ENCODE peak calls at places on chromosomes 4 and X, in four cellular contexts. One of them, this sample, is unnamed.

GRCh38 chr4:59570850-59571476 is 1629.2 kb upstream of the ADGRL3 start:
- DNase-seq in NCI-H510A treated with DMSO at 0.1 percent for 48 hours: peak; percentile 36
- DNase-seq in hippocampal formation: no peak
- DNase-seq in adipocyte: no peak
- DNase-seq in this sample: no peak

GRCh38 chrX:10922841-10923240 is 188.3 kb upstream of the HCCS start:
- DNase-seq in adipocyte: no peak
- DNase-seq in NCI-H510A treated with DMSO at 0.1 percent for 48 hours: no peak
- DNase-seq in hippocampal formation: no peak
- DNase-seq in this sample: no peak

GRCh38 chr4:85084371-85085170 is 118.1 kb upstream of the WDFY3 start:
- DNase-seq in hippocampal formation: peak; percentile 68
- DNase-seq in adipocyte: peak; percentile 90
- DNase-seq in NCI-H510A treated with DMSO at 0.1 percent for 48 hours: peak; percentile 42
- DNase-seq in this sample: peak; percentile 74

GRCh38 chr4:184096561-184097239 is 121.0 kb downstream of the ENPP6 start:
- DNase-seq in NCI-H510A treated with DMSO at 0.1 percent for 48 hours: no peak
- DNase-seq in hippocampal formation: no peak
- DNase-seq in adipocyte: peak; percentile 56
- DNase-seq in this sample: no peak

GRCh38 chr4:6963139-6963611 is 53.5 kb downstream of the TBC1D14 start:
- DNase-seq in hippocampal formation: no peak
- DNase-seq in adipocyte: no peak
- DNase-seq in NCI-H510A treated with DMSO at 0.1 percent for 48 hours: no peak
- DNase-seq in this sample: no peak

GRCh38 chr4:4637710-4638109 is 95.9 kb upstream of the STX18 start:
- DNase-seq in hippocampal formation: no peak
- DNase-seq in adipocyte: no peak
- DNase-seq in NCI-H510A treated with DMSO at 0.1 percent for 48 hours: no peak
- DNase-seq in this sample: no peak

GRCh38 chr4:130747842-130748241 is 1651.9 kb downstream of the C4orf33 start:
- DNase-seq in NCI-H510A treated with DMSO at 0.1 percent for 48 hours: peak; percentile 0
- DNase-seq in hippocampal formation: no peak
- DNase-seq in adipocyte: peak; percentile 70
- DNase-seq in this sample: no peak

GRCh38 chr4:122313001-122313400 is 65.8 kb upstream of the ADAD1 start:
- DNase-seq in hippocampal formation: no peak
- DNase-seq in NCI-H510A treated with DMSO at 0.1 percent for 48 hours: no peak
- DNase-seq in adipocyte: no peak
- DNase-seq in this sample: no peak

GRCh38 chr4:6728320-6729029 is 12.5 kb downstream of the BLOC1S4 start:
- DNase-seq in NCI-H510A treated with DMSO at 0.1 percent for 48 hours: no peak
- DNase-seq in hippocampal formation: no peak
- DNase-seq in adipocyte: no peak
- DNase-seq in this sample: no peak

GRCh38 chrX:46545111-46546005 is at the start of gene ZNF674:
- DNase-seq in hippocampal formation: peak; percentile 64
- DNase-seq in adipocyte: peak; percentile 95
- DNase-seq in NCI-H510A treated with DMSO at 0.1 percent for 48 hours: peak; percentile 75
- DNase-seq in this sample: peak; percentile 88

GRCh38 chrX:28022371-28022770 is 41.1 kb upstream of the DCAF8L1 start:
- DNase-seq in hippocampal formation: no peak
- DNase-seq in NCI-H510A treated with DMSO at 0.1 percent for 48 hours: no peak
- DNase-seq in adipocyte: no peak
- DNase-seq in this sample: no peak

GRCh38 chr4:1096841-1097240 is 16.5 kb downstream of the RNF212 start:
- DNase-seq in adipocyte: no peak
- DNase-seq in hippocampal formation: no peak
- DNase-seq in NCI-H510A treated with DMSO at 0.1 percent for 48 hours: no peak
- DNase-seq in this sample: no peak

GRCh38 chrX:149871940-149872339 is 9.0 kb upstream of the MAGEA8 start:
- DNase-seq in hippocampal formation: no peak
- DNase-seq in NCI-H510A treated with DMSO at 0.1 percent for 48 hours: no peak
- DNase-seq in adipocyte: no peak
- DNase-seq in this sample: peak; percentile 45

GRCh38 chr4:123667496-123667895 is 270.9 kb downstream of the SPRY1 start:
- DNase-seq in NCI-H510A treated with DMSO at 0.1 percent for 48 hours: no peak
- DNase-seq in hippocampal formation: no peak
- DNase-seq in adipocyte: no peak
- DNase-seq in this sample: no peak

GRCh38 chr4:40998680-40999358 is 215.5 kb downstream of the APBB2 start:
- DNase-seq in NCI-H510A treated with DMSO at 0.1 percent for 48 hours: no peak
- DNase-seq in adipocyte: no peak
- DNase-seq in hippocampal formation: no peak
- DNase-seq in this sample: no peak

GRCh38 chr4:82431026-82431745 is 796 bp downstream of the ENOPH1 start:
- DNase-seq in hippocampal formation: no peak
- DNase-seq in NCI-H510A treated with DMSO at 0.1 percent for 48 hours: peak; percentile 62
- DNase-seq in adipocyte: peak; percentile 59
- DNase-seq in this sample: no peak

GRCh38 chrX:989959-990510 is 222.4 kb downstream of the CRLF2 start:
- DNase-seq in adipocyte: peak; percentile 92
- DNase-seq in hippocampal formation: peak; percentile 73
- DNase-seq in NCI-H510A treated with DMSO at 0.1 percent for 48 hours: no peak
- DNase-seq in this sample: peak; percentile 98

GRCh38 chr4:7515390-7515902 is 80.7 kb upstream of the PSAPL1 start:
- DNase-seq in adipocyte: no peak
- DNase-seq in NCI-H510A treated with DMSO at 0.1 percent for 48 hours: no peak
- DNase-seq in hippocampal formation: no peak
- DNase-seq in this sample: no peak

GRCh38 chrX:134236690-134237362 is at the start of gene CCDC160:
- DNase-seq in adipocyte: peak; percentile 53
- DNase-seq in NCI-H510A treated with DMSO at 0.1 percent for 48 hours: no peak
- DNase-seq in hippocampal formation: no peak
- DNase-seq in this sample: no peak

GRCh38 chr4:105758958-105759357 is 50.4 kb downstream of the GSTCD start:
- DNase-seq in adipocyte: no peak
- DNase-seq in hippocampal formation: no peak
- DNase-seq in NCI-H510A treated with DMSO at 0.1 percent for 48 hours: no peak
- DNase-seq in this sample: no peak

GRCh38 chrX:56268888-56269287 is 36.7 kb downstream of the KLF8 start:
- DNase-seq in hippocampal formation: no peak
- DNase-seq in NCI-H510A treated with DMSO at 0.1 percent for 48 hours: no peak
- DNase-seq in adipocyte: no peak
- DNase-seq in this sample: no peak

GRCh38 chr4:21046121-21046520 is 345.9 kb downstream of the PACRGL start:
- DNase-seq in adipocyte: no peak
- DNase-seq in NCI-H510A treated with DMSO at 0.1 percent for 48 hours: no peak
- DNase-seq in hippocampal formation: no peak
- DNase-seq in this sample: no peak

GRCh38 chrX:153857348-153857903 is 27.1 kb upstream of the PDZD4 start:
- DNase-seq in NCI-H510A treated with DMSO at 0.1 percent for 48 hours: no peak
- DNase-seq in adipocyte: no peak
- DNase-seq in hippocampal formation: no peak
- DNase-seq in this sample: peak; percentile 10

GRCh38 chr4:78612398-78613005 is 60.9 kb downstream of the ANXA3 start:
- DNase-seq in hippocampal formation: peak; percentile 41
- DNase-seq in adipocyte: peak; percentile 78
- DNase-seq in NCI-H510A treated with DMSO at 0.1 percent for 48 hours: no peak
- DNase-seq in this sample: peak; percentile 78

GRCh38 chr4:138845051-138845450 is 170.5 kb upstream of the NOCT start:
- DNase-seq in NCI-H510A treated with DMSO at 0.1 percent for 48 hours: no peak
- DNase-seq in hippocampal formation: no peak
- DNase-seq in adipocyte: no peak
- DNase-seq in this sample: no peak

GRCh38 chrX:153953342-153953830 is 8.9 kb upstream of the RENBP start:
- DNase-seq in adipocyte: peak; percentile 74
- DNase-seq in NCI-H510A treated with DMSO at 0.1 percent for 48 hours: peak; percentile 26
- DNase-seq in hippocampal formation: peak; percentile 8
- DNase-seq in this sample: no peak

GRCh38 chrX:23901065-23901464 is 6.7 kb downstream of the APOO start:
- DNase-seq in adipocyte: peak; percentile 41
- DNase-seq in hippocampal formation: no peak
- DNase-seq in NCI-H510A treated with DMSO at 0.1 percent for 48 hours: no peak
- DNase-seq in this sample: no peak

GRCh38 chrX:40772290-40772689 is 36.9 kb upstream of the MED14 start:
- DNase-seq in NCI-H510A treated with DMSO at 0.1 percent for 48 hours: no peak
- DNase-seq in hippocampal formation: no peak
- DNase-seq in adipocyte: no peak
- DNase-seq in this sample: no peak

GRCh38 chrX:74449322-74449936 is 28.1 kb downstream of the SLC16A2 start:
- DNase-seq in adipocyte: no peak
- DNase-seq in NCI-H510A treated with DMSO at 0.1 percent for 48 hours: peak; percentile 1
- DNase-seq in hippocampal formation: no peak
- DNase-seq in this sample: peak; percentile 83

GRCh38 chrX:69507500-69507789 is 3.3 kb downstream of the NALF2 start:
- DNase-seq in hippocampal formation: no peak
- DNase-seq in NCI-H510A treated with DMSO at 0.1 percent for 48 hours: no peak
- DNase-seq in adipocyte: no peak
- DNase-seq in this sample: no peak

GRCh38 chr4:123120473-123120872 is 198.1 kb upstream of the NUDT6 start:
- DNase-seq in adipocyte: peak; percentile 27
- DNase-seq in hippocampal formation: no peak
- DNase-seq in NCI-H510A treated with DMSO at 0.1 percent for 48 hours: no peak
- DNase-seq in this sample: no peak

This sample was measured in Jurkat, Clone E6-1.